ENCODE peak calls at places on chromosomes 6 and 20, in nine cellular contexts. One of them, this sample, is unnamed.

GRCh38 chr20:34713194-34713943 is 9.2 kb downstream of the TP53INP2 start:
- DNase-seq in tibial artery: no peak
- DNase-seq in RWPE1: peak
- DNase-seq in lower lobe of right lung: no peak
- DNase-seq in transverse colon: no peak
- DNase-seq in epithelial cell of esophagus: peak
- DNase-seq in IMR-90: peak
- DNase-seq in fibroblast of pulmonary artery: peak
- DNase-seq in CD8-positive, alpha-beta T cell: no peak
- DNase-seq in this sample: no peak

GRCh38 chr6:109351231-109352132 is 30.8 kb downstream of the CD164 start:
- DNase-seq in tibial artery: no peak
- DNase-seq in RWPE1: no peak
- DNase-seq in lower lobe of right lung: no peak
- DNase-seq in transverse colon: peak
- DNase-seq in epithelial cell of esophagus: peak
- DNase-seq in IMR-90: no peak
- DNase-seq in fibroblast of pulmonary artery: peak
- DNase-seq in CD8-positive, alpha-beta T cell: no peak
- DNase-seq in this sample: no peak

GRCh38 chr6:38371312-38371672 is 268.4 kb downstream of the BTBD9 start:
- DNase-seq in tibial artery: no peak
- DNase-seq in RWPE1: no peak
- DNase-seq in lower lobe of right lung: no peak
- DNase-seq in transverse colon: no peak
- DNase-seq in epithelial cell of esophagus: no peak
- DNase-seq in IMR-90: no peak
- DNase-seq in fibroblast of pulmonary artery: no peak
- DNase-seq in CD8-positive, alpha-beta T cell: no peak
- DNase-seq in this sample: no peak

GRCh38 chr20:16942702-16943101 is 194.5 kb downstream of the OTOR start:
- DNase-seq in tibial artery: no peak
- DNase-seq in RWPE1: no peak
- DNase-seq in lower lobe of right lung: no peak
- DNase-seq in transverse colon: no peak
- DNase-seq in epithelial cell of esophagus: peak
- DNase-seq in IMR-90: peak
- DNase-seq in fibroblast of pulmonary artery: peak
- DNase-seq in CD8-positive, alpha-beta T cell: no peak
- DNase-seq in this sample: no peak

GRCh38 chr6:56091159-56091869 is 156.1 kb downstream of the COL21A1 start:
- DNase-seq in tibial artery: no peak
- DNase-seq in RWPE1: peak
- DNase-seq in lower lobe of right lung: no peak
- DNase-seq in transverse colon: no peak
- DNase-seq in epithelial cell of esophagus: peak
- DNase-seq in IMR-90: peak
- DNase-seq in fibroblast of pulmonary artery: peak
- DNase-seq in CD8-positive, alpha-beta T cell: no peak
- DNase-seq in this sample: no peak

GRCh38 chr6:79570129-79570801 is 33.0 kb upstream of the LCA5 start:
- DNase-seq in tibial artery: no peak
- DNase-seq in RWPE1: peak
- DNase-seq in lower lobe of right lung: no peak
- DNase-seq in transverse colon: peak
- DNase-seq in epithelial cell of esophagus: peak
- DNase-seq in IMR-90: peak
- DNase-seq in fibroblast of pulmonary artery: peak
- DNase-seq in CD8-positive, alpha-beta T cell: no peak
- DNase-seq in this sample: no peak

GRCh38 chr6:37362101-37362823 is 8.5 kb downstream of the RNF8 start:
- DNase-seq in tibial artery: no peak
- DNase-seq in RWPE1: no peak
- DNase-seq in lower lobe of right lung: no peak
- DNase-seq in transverse colon: no peak
- DNase-seq in epithelial cell of esophagus: no peak
- DNase-seq in IMR-90: no peak
- DNase-seq in fibroblast of pulmonary artery: no peak
- DNase-seq in CD8-positive, alpha-beta T cell: no peak
- DNase-seq in this sample: no peak

GRCh38 chr6:132322398-132322797 is 78.9 kb downstream of the MOXD1 start:
- DNase-seq in tibial artery: no peak
- DNase-seq in RWPE1: no peak
- DNase-seq in lower lobe of right lung: no peak
- DNase-seq in transverse colon: no peak
- DNase-seq in epithelial cell of esophagus: no peak
- DNase-seq in IMR-90: peak
- DNase-seq in fibroblast of pulmonary artery: peak
- DNase-seq in CD8-positive, alpha-beta T cell: no peak
- DNase-seq in this sample: no peak

GRCh38 chr6:169452117-169452868 is 198.6 kb upstream of the THBS2 start:
- DNase-seq in tibial artery: peak
- DNase-seq in RWPE1: no peak
- DNase-seq in lower lobe of right lung: no peak
- DNase-seq in transverse colon: peak
- DNase-seq in epithelial cell of esophagus: peak
- DNase-seq in IMR-90: peak
- DNase-seq in fibroblast of pulmonary artery: peak
- DNase-seq in CD8-positive, alpha-beta T cell: no peak
- DNase-seq in this sample: no peak

GRCh38 chr6:28747631-28748157 is 176.1 kb downstream of the TRIM27 start:
- DNase-seq in tibial artery: no peak
- DNase-seq in RWPE1: peak
- DNase-seq in lower lobe of right lung: no peak
- DNase-seq in transverse colon: no peak
- DNase-seq in epithelial cell of esophagus: peak
- DNase-seq in IMR-90: peak
- DNase-seq in fibroblast of pulmonary artery: peak
- DNase-seq in CD8-positive, alpha-beta T cell: no peak
- DNase-seq in this sample: peak

GRCh38 chr20:38514185-38514584 is 41.5 kb downstream of the RALGAPB start:
- DNase-seq in tibial artery: no peak
- DNase-seq in RWPE1: no peak
- DNase-seq in lower lobe of right lung: no peak
- DNase-seq in transverse colon: no peak
- DNase-seq in epithelial cell of esophagus: no peak
- DNase-seq in IMR-90: no peak
- DNase-seq in fibroblast of pulmonary artery: no peak
- DNase-seq in CD8-positive, alpha-beta T cell: no peak
- DNase-seq in this sample: no peak
- TF ChIP-seq CTCF in tibial artery: no peak
- TF ChIP-seq CTCF in RWPE1: no peak
- TF ChIP-seq CTCF in lower lobe of right lung: no peak
- TF ChIP-seq CTCF in transverse colon: no peak
- TF ChIP-seq CTCF in epithelial cell of esophagus: no peak
- TF ChIP-seq CTCF in IMR-90: no peak
- TF ChIP-seq CTCF in fibroblast of pulmonary artery: no peak
- TF ChIP-seq CTCF in CD8-positive, alpha-beta T cell: no peak
- TF ChIP-seq CTCF in this sample: no peak

DNA sequence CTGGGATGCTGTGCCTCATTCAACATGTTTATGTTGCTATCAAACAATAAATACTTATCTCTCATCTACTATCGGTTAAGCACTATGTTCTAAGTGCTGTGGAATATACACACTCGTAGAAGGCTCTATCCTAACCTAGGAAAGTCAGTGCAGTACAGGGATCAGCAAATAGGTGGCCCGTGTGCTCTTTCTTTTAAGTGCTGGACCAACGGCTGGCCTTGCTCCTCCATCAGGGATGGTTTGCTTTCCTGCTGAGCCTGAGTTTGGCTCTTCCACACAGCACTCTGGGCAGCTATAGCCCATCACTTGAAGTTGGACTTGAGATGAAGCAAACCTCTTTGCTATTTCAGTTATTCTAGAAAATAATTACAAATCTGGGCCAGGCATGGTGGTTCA is 66.9 kb upstream of the KCNK16 start:
- DNase-seq in tibial artery: no peak
- DNase-seq in RWPE1: no peak
- DNase-seq in lower lobe of right lung: no peak
- DNase-seq in transverse colon: no peak
- DNase-seq in epithelial cell of esophagus: peak
- DNase-seq in IMR-90: no peak
- DNase-seq in fibroblast of pulmonary artery: peak
- DNase-seq in CD8-positive, alpha-beta T cell: no peak
- DNase-seq in this sample: no peak
- TF ChIP-seq CTCF in tibial artery: no peak
- TF ChIP-seq CTCF in RWPE1: no peak
- TF ChIP-seq CTCF in lower lobe of right lung: no peak
- TF ChIP-seq CTCF in transverse colon: no peak
- TF ChIP-seq CTCF in epithelial cell of esophagus: peak
- TF ChIP-seq CTCF in IMR-90: no peak
- TF ChIP-seq CTCF in fibroblast of pulmonary artery: peak
- TF ChIP-seq CTCF in CD8-positive, alpha-beta T cell: no peak
- TF ChIP-seq CTCF in this sample: peak

GRCh38 chr6:139375239-139376053 is 998 bp upstream of the CITED2 start:
- DNase-seq in tibial artery: peak
- DNase-seq in RWPE1: peak
- DNase-seq in lower lobe of right lung: peak
- DNase-seq in transverse colon: peak
- DNase-seq in epithelial cell of esophagus: peak
- DNase-seq in IMR-90: peak
- DNase-seq in fibroblast of pulmonary artery: peak
- DNase-seq in CD8-positive, alpha-beta T cell: peak
- DNase-seq in this sample: peak
- TF ChIP-seq CTCF in tibial artery: no peak
- TF ChIP-seq CTCF in RWPE1: no peak
- TF ChIP-seq CTCF in lower lobe of right lung: no peak
- TF ChIP-seq CTCF in transverse colon: no peak
- TF ChIP-seq CTCF in epithelial cell of esophagus: peak
- TF ChIP-seq CTCF in IMR-90: peak
- TF ChIP-seq CTCF in fibroblast of pulmonary artery: peak
- TF ChIP-seq CTCF in CD8-positive, alpha-beta T cell: no peak
- TF ChIP-seq CTCF in this sample: no peak

GRCh38 chr6:10099648-10100047 is 315.2 kb downstream of the TFAP2A start:
- DNase-seq in tibial artery: no peak
- DNase-seq in RWPE1: no peak
- DNase-seq in lower lobe of right lung: peak
- DNase-seq in transverse colon: no peak
- DNase-seq in epithelial cell of esophagus: peak
- DNase-seq in IMR-90: no peak
- DNase-seq in fibroblast of pulmonary artery: no peak
- DNase-seq in CD8-positive, alpha-beta T cell: no peak
- DNase-seq in this sample: no peak

GRCh38 chr6:10099086-10099499 is 315.8 kb downstream of the TFAP2A start:
- DNase-seq in tibial artery: no peak
- DNase-seq in RWPE1: no peak
- DNase-seq in lower lobe of right lung: peak
- DNase-seq in transverse colon: peak
- DNase-seq in epithelial cell of esophagus: peak
- DNase-seq in IMR-90: no peak
- DNase-seq in fibroblast of pulmonary artery: no peak
- DNase-seq in CD8-positive, alpha-beta T cell: no peak
- DNase-seq in this sample: no peak

DNA sequence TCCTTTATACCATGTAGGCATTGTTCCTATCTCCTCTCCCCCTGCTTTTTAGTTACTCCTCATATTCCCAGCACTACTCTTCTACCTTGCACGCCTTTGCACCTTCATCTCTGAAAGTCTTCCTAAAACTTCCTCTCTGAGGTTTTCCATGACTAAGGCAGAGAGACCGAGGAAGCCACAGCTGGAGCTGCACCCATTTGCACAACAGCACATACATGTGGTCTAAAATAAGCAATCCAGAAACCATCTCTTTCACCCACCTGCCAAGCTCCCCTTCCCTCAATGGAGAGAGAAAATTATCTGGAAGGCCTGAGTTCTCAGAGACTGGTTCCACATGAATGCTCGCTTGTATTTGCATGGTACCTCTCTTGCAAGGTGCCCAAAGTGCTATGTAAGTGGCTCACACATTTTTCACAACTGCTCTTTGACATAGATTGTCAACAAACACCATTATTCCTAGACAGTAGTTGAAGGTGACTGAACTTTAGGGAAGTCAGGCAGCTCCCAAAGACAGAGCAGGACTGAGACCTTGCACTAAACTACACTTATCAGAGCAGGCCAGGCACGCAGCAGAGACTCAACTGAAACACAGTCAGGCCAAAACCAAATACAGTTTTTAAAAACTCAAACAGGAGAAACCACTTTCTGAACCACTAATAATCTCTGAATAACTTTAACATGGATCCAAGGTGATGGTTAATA is 313.2 kb downstream of the TFAP2A start:
- DNase-seq in tibial artery: no peak
- DNase-seq in RWPE1: no peak
- DNase-seq in lower lobe of right lung: no peak
- DNase-seq in transverse colon: no peak
- DNase-seq in epithelial cell of esophagus: peak
- DNase-seq in IMR-90: no peak
- DNase-seq in fibroblast of pulmonary artery: no peak
- DNase-seq in CD8-positive, alpha-beta T cell: no peak
- DNase-seq in this sample: no peak
- TF ChIP-seq CTCF in tibial artery: no peak
- TF ChIP-seq CTCF in RWPE1: no peak
- TF ChIP-seq CTCF in lower lobe of right lung: no peak
- TF ChIP-seq CTCF in transverse colon: no peak
- TF ChIP-seq CTCF in epithelial cell of esophagus: no peak
- TF ChIP-seq CTCF in IMR-90: no peak
- TF ChIP-seq CTCF in fibroblast of pulmonary artery: no peak
- TF ChIP-seq CTCF in CD8-positive, alpha-beta T cell: no peak
- TF ChIP-seq CTCF in this sample: no peak

DNA sequence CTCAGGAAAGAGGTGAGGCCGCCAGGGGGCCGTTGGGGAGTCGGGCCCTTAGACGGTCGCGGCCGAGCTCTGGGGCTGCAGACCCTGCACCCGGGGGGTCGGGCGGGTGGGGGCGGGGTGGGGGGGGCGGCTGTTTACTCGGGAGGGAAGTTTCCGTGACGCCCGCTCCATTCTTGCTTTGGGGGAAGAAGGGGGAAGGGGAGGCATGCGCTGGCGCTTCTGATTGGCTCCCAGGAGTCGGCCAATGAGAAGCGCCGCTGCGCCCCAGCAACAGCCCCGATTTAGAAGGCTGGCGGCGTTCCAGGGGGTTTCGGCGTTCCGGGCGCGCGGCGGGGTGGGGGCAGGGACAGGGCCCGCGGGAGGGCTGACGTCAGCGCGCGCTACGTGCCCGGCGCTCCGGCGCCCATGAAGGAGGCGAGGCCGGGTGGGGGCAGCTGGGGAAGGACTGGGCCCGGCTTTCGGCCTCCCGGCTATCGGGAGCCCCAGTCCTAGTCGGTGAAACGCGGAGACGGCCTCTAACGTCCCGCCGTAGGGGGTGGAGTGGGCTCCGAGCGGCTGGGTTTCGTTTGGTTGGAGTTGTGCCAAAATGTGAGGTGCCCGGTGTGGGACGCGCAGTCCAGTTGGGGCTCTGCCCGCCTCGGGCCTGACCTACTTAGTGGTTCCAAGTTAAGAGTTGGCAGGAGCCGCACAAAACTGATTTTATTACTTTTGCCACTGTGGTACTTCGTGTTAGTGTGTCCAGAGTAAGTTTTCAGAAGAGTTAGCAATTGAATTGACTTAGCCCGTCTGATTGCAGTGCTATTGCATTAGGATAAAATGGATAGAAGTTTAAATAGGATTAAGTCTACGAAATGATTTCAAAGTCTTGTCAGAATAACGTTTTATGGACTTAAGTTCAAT is 1.1 kb downstream of the PNRC1 start:
- DNase-seq in tibial artery: peak
- DNase-seq in RWPE1: peak
- DNase-seq in lower lobe of right lung: peak
- DNase-seq in transverse colon: peak
- DNase-seq in epithelial cell of esophagus: peak
- DNase-seq in IMR-90: peak
- DNase-seq in fibroblast of pulmonary artery: peak
- DNase-seq in CD8-positive, alpha-beta T cell: peak
- DNase-seq in this sample: peak
- TF ChIP-seq CTCF in tibial artery: no peak
- TF ChIP-seq CTCF in RWPE1: no peak
- TF ChIP-seq CTCF in lower lobe of right lung: no peak
- TF ChIP-seq CTCF in transverse colon: no peak
- TF ChIP-seq CTCF in epithelial cell of esophagus: no peak
- TF ChIP-seq CTCF in IMR-90: no peak
- TF ChIP-seq CTCF in fibroblast of pulmonary artery: no peak
- TF ChIP-seq CTCF in CD8-positive, alpha-beta T cell: no peak
- TF ChIP-seq CTCF in this sample: peak

This sample was measured in neural crest cell.